ENCODE peak calls at places on chromosome 21, in seven cellular contexts. M, L, G, P, B, O and C are unnamed samples.

GRCh38 chr21:21813934-21814333 is 815.7 kb downstream of the NCAM2 start:
- DNase-seq in M (no peak), P (no peak), G (no peak), O (no peak), B (no peak), L (no peak), C (no peak)

GRCh38 chr21:31491617-31492016 is 147.6 kb upstream of the TIAM1 start:
- DNase-seq in M (no peak), L (no peak), O (no peak), B (no peak), G (no peak), P (no peak), C (no peak)

GRCh38 chr21:43829575-43830119 is 35.4 kb upstream of the AGPAT3 start:
- DNase-seq in B (no peak), L (no peak), G (no peak), O (no peak), M (no peak), P (no peak), C (peak; percentile 10)

GRCh38 chr21:42051788-42052187 is 19.3 kb upstream of the UMODL1 start:
- DNase-seq in O (no peak), L (peak; percentile 54), M (no peak), P (no peak), B (no peak), G (no peak), C (no peak)

GRCh38 chr21:15744926-15745325 is 15.1 kb downstream of the USP25 start:
- DNase-seq in P (no peak), L (no peak), M (no peak), G (no peak), O (no peak), B (no peak), C (no peak)

GRCh38 chr21:14488805-14489204 is 57.3 kb downstream of the SAMSN1 start:
- DNase-seq in O (no peak), P (no peak), G (no peak), M (no peak), L (no peak), B (no peak), C (no peak)

GRCh38 chr21:42038393-42038792 is 28.2 kb upstream of the ZBTB21 start:
- DNase-seq in M (no peak), B (no peak), G (no peak), P (no peak), L (no peak), O (no peak), C (no peak)

GRCh38 chr21:27300770-27301169 is 333.9 kb upstream of the ADAMTS5 start:
- DNase-seq in G (no peak), L (no peak), P (no peak), B (no peak), M (peak; percentile 27), O (no peak), C (no peak)

GRCh38 chr21:15894596-15894995 is 164.8 kb downstream of the USP25 start:
- DNase-seq in G (no peak), O (no peak), M (peak; percentile 7), P (no peak), L (peak; percentile 41), B (no peak), C (no peak)

GRCh38 chr21:45018131-45019075 is 56.0 kb upstream of the ADARB1 start:
- DNase-seq in G (no peak), O (no peak), P (peak; percentile 25), B (peak; percentile 9), M (peak; percentile 56), L (peak; percentile 28), C (no peak)

GRCh38 chr21:27743971-27744564 is 777.2 kb upstream of the ADAMTS5 start:
- DNase-seq in L (no peak), B (no peak), O (no peak), P (no peak), M (no peak), G (no peak), C (no peak)

GRCh38 chr21:44485254-44485793 is 30.0 kb downstream of the LRRC3 start:
- DNase-seq in B (no peak), G (no peak), O (peak; percentile 33), L (no peak), P (peak; percentile 74), M (no peak), C (no peak)

GRCh38 chr21:41168391-41169257 is 664 bp downstream of the BACE2 start:
- DNase-seq in M (peak; percentile 59), G (no peak), B (peak; percentile 29), L (peak; percentile 75), O (peak; percentile 67), P (peak; percentile 62), C (peak; percentile 45)

GRCh38 chr21:44585892-44586291 is 5.5 kb upstream of the KRTAP10-5 start:
- DNase-seq in L (no peak), P (no peak), M (no peak), O (no peak), B (no peak), G (no peak), C (no peak)

GRCh38 chr21:44666401-44667320 is at the start of gene KRTAP12-2:
- DNase-seq in M (no peak), L (no peak), O (no peak), P (no peak), B (no peak), G (no peak), C (no peak)

GRCh38 chr21:34199121-34199910 is 125.9 kb downstream of the MRPS6 start:
- DNase-seq in L (no peak), O (no peak), G (no peak), M (no peak), B (no peak), P (no peak), C (no peak)

GRCh38 chr21:42269382-42269781 is 45.8 kb downstream of the TFF3 start:
- DNase-seq in L (no peak), B (no peak), P (no peak), M (no peak), G (no peak), O (no peak), C (no peak)

GRCh38 chr21:33027401-33028185 is 1.9 kb downstream of the OLIG2 start:
- DNase-seq in O (no peak), M (no peak), L (no peak), B (no peak), P (peak; percentile 62), G (no peak), C (peak; percentile 56)

GRCh38 chr21:41948901-41949300 is 4.9 kb downstream of the C2CD2 start:
- DNase-seq in M (no peak), L (no peak), P (no peak), B (no peak), G (no peak), O (no peak), C (no peak)

GRCh38 chr21:36217711-36218110 is 61.1 kb downstream of the DOP1B start:
- DNase-seq in M (no peak), B (no peak), G (no peak), L (no peak), P (no peak), O (no peak), C (no peak)

GRCh38 chr21:45529785-45530422 is 12.3 kb downstream of the SLC19A1 start:
- DNase-seq in L (no peak), O (no peak), B (no peak), M (no peak), P (no peak), G (peak; percentile 7), C (no peak)

GRCh38 chr21:15057290-15057689 is 7.5 kb downstream of the NRIP1 start:
- DNase-seq in G (no peak), L (no peak), M (no peak), O (peak; percentile 62), P (peak; percentile 34), B (no peak), C (no peak)

GRCh38 chr21:32096411-32096810 is 182.4 kb downstream of the MIS18A start:
- DNase-seq in L (peak; percentile 12), B (no peak), M (peak; percentile 13), O (no peak), G (no peak), P (peak; percentile 62), C (peak; percentile 39)

GRCh38 chr21:39103689-39104088 is 79.6 kb downstream of the PSMG1 start:
- DNase-seq in O (no peak), G (no peak), P (no peak), B (no peak), M (peak; percentile 26), L (peak; percentile 79), C (no peak)

GRCh38 chr21:16460936-16461335 is 731.2 kb downstream of the USP25 start:
- DNase-seq in P (no peak), B (no peak), L (no peak), O (no peak), G (no peak), M (no peak), C (no peak)

GRCh38 chr21:35273331-35273730 is 224.2 kb upstream of the RUNX1 start:
- DNase-seq in O (peak; percentile 77), P (peak; percentile 7), B (no peak), L (no peak), M (no peak), G (no peak), C (no peak)

GRCh38 chr21:42463861-42464515 is 32.0 kb downstream of the RSPH1 start:
- DNase-seq in L (peak; percentile 57), B (no peak), P (no peak), O (peak; percentile 76), M (peak; percentile 20), G (peak; percentile 87), C (no peak)

GRCh38 chr21:18951291-18952038 is 547.9 kb upstream of the TMPRSS15 start:
- DNase-seq in G (no peak), L (no peak), P (peak; percentile 84), M (no peak), B (peak; percentile 16), O (peak; percentile 42), C (no peak)

GRCh38 chr21:21196848-21197247 is 198.6 kb downstream of the NCAM2 start:
- DNase-seq in O (no peak), P (no peak), L (no peak), B (no peak), M (no peak), G (no peak), C (no peak)